ENCODE peak calls at places on chromosome 4, in seven cellular contexts. T is HepG2; D is H7; S is aorta; Z is T-helper 9 cell; R is RCC 7860; X is activated naive CD4-positive, alpha-beta T cell treated with anti-CD3 and anti-CD28 coated beads, Interleukin-2, amount 50 U/mL, for 16 hours. Y is an unnamed sample.

GRCh38 chr4:89800527-89801103 is 36.3 kb downstream of the SNCA start:
- DNase-seq in T (no peak), D (no peak), S (no peak), Z (no peak), R (no peak), X (no peak), Y (no peak)

GRCh38 chr4:14607578-14607977 is 394.7 kb upstream of the CPEB2 start:
- DNase-seq in T (no peak), D (no peak), S (no peak), Z (no peak), R (no peak), X (no peak), Y (no peak)

GRCh38 chr4:95545526-95545925 is 3.2 kb downstream of the UNC5C start:
- DNase-seq in T (no peak), D (no peak), S (peak; percentile 67), Z (no peak), R (no peak), X (no peak), Y (no peak)

GRCh38 chr4:1856920-1857699 is 1.2 kb upstream of the LETM1 start:
- DNase-seq in T (no peak), D (peak; percentile 80), S (peak; percentile 82), Z (no peak), R (no peak), X (no peak), Y (peak; percentile 25)

GRCh38 chr4:41882622-41883347 is 52.4 kb upstream of the TMEM33 start:
- DNase-seq in T (no peak), D (peak; percentile 93), S (peak; percentile 84), Z (peak; percentile 35), R (no peak), X (peak; percentile 59), Y (peak; percentile 20)

GRCh38 chr4:24754586-24754985 is 40.8 kb upstream of the SOD3 start:
- DNase-seq in T (no peak), D (no peak), S (no peak), Z (no peak), R (no peak), X (no peak), Y (no peak)

GRCh38 chr4:37130465-37130864 is 114.1 kb upstream of the NWD2 start:
- DNase-seq in T (no peak), D (no peak), S (no peak), Z (no peak), R (no peak), X (no peak), Y (no peak)

GRCh38 chr4:54322817-54323417 is 93.8 kb downstream of the PDGFRA start:
- DNase-seq in T (peak; percentile 68), D (peak; percentile 83), S (no peak), Z (peak; percentile 8), R (peak; percentile 53), X (peak; percentile 37), Y (peak; percentile 56)

Y was measured in cerebellar cortex.